ENCODE peak calls at places on chromosomes 3 and 15, in eight cellular contexts. R is HFFc6; D is hypothalamus; X is stimulated activated CD8-positive, alpha-beta memory T cell treated with anti-CD3 and anti-CD28 coated beads, Interleukin-4, amount 100 ng/mL, for 4 hours; J is OCI-LY7; O is activated gamma-delta T cell treated with Interleukin-2 at 50 U/mL for 16 hours; Z is SW480; M is colonic mucosa. G is an unnamed sample.

GRCh38 chr15:39919396-39919739 is 698 bp downstream of the GPR176 start:
- DNase-seq in R (no peak), D (no peak), X (no peak), J (no peak), O (no peak), Z (no peak), M (peak; percentile 20), G (no peak)

GRCh38 chr3:177498037-177498857 is 301.0 kb upstream of the TBL1XR1 start:
- DNase-seq in R (no peak), D (no peak), X (no peak), J (no peak), O (no peak), Z (no peak), M (no peak), G (no peak)

GRCh38 chr15:69576948-69577351 is 124.3 kb downstream of the RPLP1 start:
- DNase-seq in R (no peak), D (no peak), X (no peak), J (peak; percentile 7), O (no peak), Z (no peak), M (peak; percentile 63), G (no peak)

GRCh38 chr3:117589454-117589853 is 879.9 kb downstream of the TUSC7 start:
- DNase-seq in R (no peak), D (no peak), X (no peak), J (no peak), O (no peak), Z (no peak), M (no peak), G (no peak)

GRCh38 chr3:188854395-188855149 is 317.2 kb upstream of the TPRG1 start:
- DNase-seq in R (peak; percentile 71), D (no peak), X (no peak), J (no peak), O (no peak), Z (no peak), M (no peak), G (no peak)

GRCh38 chr3:127482216-127483004 is 108.1 kb downstream of the TPRA1 start:
- DNase-seq in R (no peak), D (no peak), X (no peak), J (no peak), O (no peak), Z (no peak), M (no peak), G (no peak)

GRCh38 chr3:183142199-183142598 is 20.3 kb downstream of the LAMP3 start:
- DNase-seq in R (no peak), D (no peak), X (no peak), J (no peak), O (no peak), Z (no peak), M (no peak), G (no peak)

GRCh38 chr3:19471147-19471546 is 322.8 kb downstream of the KCNH8 start:
- DNase-seq in R (no peak), D (no peak), X (no peak), J (no peak), O (no peak), Z (no peak), M (no peak), G (no peak)

GRCh38 chr3:193134895-193135294 is 106.1 kb upstream of the PLAAT1 start:
- DNase-seq in R (peak; percentile 81), D (no peak), X (no peak), J (no peak), O (no peak), Z (peak; percentile 46), M (no peak), G (no peak)

GRCh38 chr3:30596161-30596560 is 10.2 kb upstream of the TGFBR2 start:
- DNase-seq in R (peak; percentile 43), D (no peak), X (no peak), J (no peak), O (no peak), Z (peak; percentile 48), M (no peak), G (no peak)

GRCh38 chr15:64634020-64634419 is 141.4 kb downstream of the RBPMS2 start:
- DNase-seq in R (no peak), D (no peak), X (no peak), J (no peak), O (peak; percentile 28), Z (peak; percentile 39), M (no peak), G (no peak)

G was measured in thoracic aorta.